ENCODE peak calls at places on chromosomes 4 and X, in ten cellular contexts. P, B, R, X, Y, W, D, T, E and C are unnamed samples.
A peak's percentile ranks its signal among the peaks of the same experiment; 100 is the strongest.

GRCh38 chr4:20638825-20639224 is 61.4 kb upstream of the PACRGL start:
- DNase-seq in P (no peak), B (no peak), R (no peak), X (no peak), Y (no peak), W (no peak), D (no peak), T (no peak), E (no peak), C (no peak)

GRCh38 chrX:133598596-133599334 is 183.5 kb upstream of the GPC4 start:
- DNase-seq in P (no peak), B (no peak), R (no peak), X (no peak), Y (no peak), W (peak; percentile 36), D (no peak), T (no peak), E (no peak), C (no peak)

GRCh38 chr4:8544282-8544681 is 35.9 kb upstream of the GPR78 start:
- DNase-seq in P (no peak), B (no peak), R (no peak), X (no peak), Y (no peak), W (no peak), D (no peak), T (no peak), E (no peak), C (no peak)

GRCh38 chr4:154004859-154005520 is 216.1 kb upstream of the SFRP2 start:
- DNase-seq in P (no peak), B (no peak), R (peak; percentile 83), X (peak; percentile 42), Y (no peak), W (peak; percentile 100), D (no peak), T (no peak), E (no peak), C (no peak)

GRCh38 chr4:77418333-77418732 is 187.3 kb upstream of the CXCL13 start:
- DNase-seq in P (no peak), B (no peak), R (no peak), X (no peak), Y (peak; percentile 18), W (peak; percentile 8), D (no peak), T (peak; percentile 50), E (no peak), C (no peak)

GRCh38 chrX:105191878-105192277 is 28.6 kb downstream of the TEX13A start:
- DNase-seq in P (no peak), B (peak; percentile 1), R (peak; percentile 5), X (no peak), Y (peak; percentile 4), W (peak; percentile 23), D (no peak), T (peak; percentile 71), E (no peak), C (peak; percentile 6)

GRCh38 chr4:89069481-89069880 is 12.5 kb upstream of the FAM13A start:
- DNase-seq in P (no peak), B (no peak), R (no peak), X (no peak), Y (no peak), W (no peak), D (no peak), T (no peak), E (no peak), C (no peak)

GRCh38 chr4:78171482-78171881 is 114.4 kb downstream of the FRAS1 start:
- DNase-seq in P (no peak), B (no peak), R (no peak), X (no peak), Y (no peak), W (no peak), D (no peak), T (peak; percentile 76), E (no peak), C (no peak)

GRCh38 chr4:187417761-187418160 is 577.8 kb upstream of the ZFP42 start:
- DNase-seq in P (no peak), B (no peak), R (no peak), X (no peak), Y (no peak), W (no peak), D (no peak), T (no peak), E (no peak), C (no peak)

GRCh38 chrX:41877167-41877566 is 46.2 kb downstream of the CASK start:
- DNase-seq in P (no peak), B (no peak), R (no peak), X (no peak), Y (no peak), W (no peak), D (no peak), T (no peak), E (no peak), C (no peak)

GRCh38 chr4:1499465-1499864 is 93.2 kb upstream of the NKX1-1 start:
- DNase-seq in P (peak; percentile 30), B (no peak), R (no peak), X (no peak), Y (no peak), W (no peak), D (peak; percentile 44), T (peak; percentile 27), E (no peak), C (no peak)

GRCh38 chr4:125484912-125485311 is 170.2 kb downstream of the FAT4 start:
- DNase-seq in P (no peak), B (no peak), R (no peak), X (no peak), Y (no peak), W (peak; percentile 3), D (no peak), T (no peak), E (no peak), C (no peak)

GRCh38 chr4:125486354-125486753 is 171.6 kb downstream of the FAT4 start:
- DNase-seq in P (no peak), B (no peak), R (no peak), X (no peak), Y (no peak), W (no peak), D (no peak), T (no peak), E (no peak), C (no peak)

GRCh38 chr4:125492957-125493356 is 178.2 kb downstream of the FAT4 start:
- DNase-seq in P (no peak), B (no peak), R (no peak), X (no peak), Y (no peak), W (no peak), D (no peak), T (no peak), E (no peak), C (no peak)

GRCh38 chr4:125489952-125490690 is 175.4 kb downstream of the FAT4 start:
- DNase-seq in P (no peak), B (no peak), R (no peak), X (no peak), Y (no peak), W (no peak), D (no peak), T (no peak), E (no peak), C (no peak)
- TF ChIP-seq CTCF in P (no peak), B (no peak), R (no peak), X (no peak), Y (no peak), W (no peak), D (no peak), T (no peak), E (no peak), C (no peak)

GRCh38 chr4:147620315-147620714 is 3.1 kb downstream of the TMEM184C start:
- DNase-seq in P (no peak), B (no peak), R (no peak), X (no peak), Y (no peak), W (no peak), D (no peak), T (no peak), E (no peak), C (no peak)

GRCh38 chr4:147617841-147618421 is 734 bp downstream of the TMEM184C start:
- DNase-seq in P (no peak), B (peak; percentile 5), R (no peak), X (no peak), Y (no peak), W (no peak), D (no peak), T (no peak), E (peak; percentile 9), C (peak; percentile 20)

GRCh38 chr4:147616849-147617172 is 386 bp upstream of the TMEM184C start:
- DNase-seq in P (no peak), B (no peak), R (no peak), X (no peak), Y (no peak), W (no peak), D (no peak), T (no peak), E (no peak), C (no peak)

GRCh38 chr4:147617173-147617840 is at the start of gene TMEM184C:
- DNase-seq in P (peak; percentile 99), B (peak; percentile 98), R (peak; percentile 96), X (peak; percentile 96), Y (peak; percentile 95), W (peak; percentile 89), D (peak; percentile 99), T (peak; percentile 99), E (peak; percentile 89), C (peak; percentile 90)
- TF ChIP-seq CTCF in P (no peak), B (no peak), R (peak; percentile 17), X (no peak), Y (no peak), W (no peak), D (no peak), T (peak; percentile 35), E (no peak), C (no peak)

GRCh38 chr4:184983660-184984356 is 34.5 kb upstream of the HELT start:
- DNase-seq in P (peak; percentile 70), B (peak; percentile 61), R (peak; percentile 52), X (peak; percentile 6), Y (peak; percentile 69), W (peak; percentile 63), D (peak; percentile 83), T (peak; percentile 95), E (peak; percentile 26), C (peak; percentile 80)
- TF ChIP-seq CTCF in P (peak; percentile 34), B (peak; percentile 40), R (peak; percentile 47), X (no peak), Y (no peak), W (peak; percentile 55), D (peak; percentile 62), T (peak; percentile 69), E (peak; percentile 38), C (peak; percentile 37)

GRCh38 chrX:107849747-107850478 is 24.2 kb downstream of the MID2 start:
- DNase-seq in P (no peak), B (no peak), R (no peak), X (no peak), Y (peak; percentile 3), W (peak; percentile 19), D (no peak), T (peak; percentile 69), E (no peak), C (no peak)

GRCh38 chrX:107851215-107851614 is 25.5 kb downstream of the MID2 start:
- DNase-seq in P (no peak), B (no peak), R (no peak), X (no peak), Y (no peak), W (no peak), D (no peak), T (no peak), E (no peak), C (no peak)

GRCh38 chrX:107842715-107843400 is 17.2 kb downstream of the MID2 start:
- DNase-seq in P (no peak), B (no peak), R (no peak), X (no peak), Y (no peak), W (no peak), D (no peak), T (no peak), E (no peak), C (no peak)

GRCh38 chrX:107840971-107841370 is 15.3 kb downstream of the MID2 start:
- DNase-seq in P (no peak), B (no peak), R (no peak), X (no peak), Y (no peak), W (no peak), D (no peak), T (no peak), E (no peak), C (no peak)

GRCh38 chrX:107845625-107846024 is 20.0 kb downstream of the MID2 start:
- DNase-seq in P (no peak), B (no peak), R (no peak), X (no peak), Y (no peak), W (no peak), D (no peak), T (no peak), E (no peak), C (no peak)
- TF ChIP-seq CTCF in P (no peak), B (no peak), R (no peak), X (no peak), Y (no peak), W (no peak), D (no peak), T (no peak), E (no peak), C (no peak)